ENCODE peak calls at places on chromosome 1, in five cellular contexts. P is GM12878, D is neuronal stem cell, A is H9, N is IMR-90. R is an unnamed sample.

GRCh38 chr1:59214764-59215208 is 82.1 kb upstream of the FGGY start:
- DNase-seq in A (no peak), D (no peak), P (no peak), N (peak; percentile 74), R (no peak)

GRCh38 chr1:25082216-25082899 is 149.9 kb downstream of the SYF2 start:
- DNase-seq in A (no peak), D (no peak), P (no peak), N (peak; percentile 39), R (no peak)

GRCh38 chr1:170893655-170894297 is 41.6 kb upstream of the MROH9 start:
- DNase-seq in D (no peak), P (no peak), N (no peak), A (no peak), R (peak; percentile 80)

GRCh38 chr1:23449306-23449705 is 24.8 kb upstream of the TCEA3 start:
- DNase-seq in P (no peak), A (no peak), D (no peak), N (no peak), R (no peak)

GRCh38 chr1:14138135-14138506 is 438.1 kb downstream of the PRDM2 start:
- DNase-seq in P (no peak), A (no peak), D (no peak), N (no peak), R (no peak)

GRCh38 chr1:152479792-152480595 is 30.6 kb upstream of the LCE5A start:
- DNase-seq in A (no peak), D (no peak), N (peak; percentile 10), P (no peak), R (no peak)

GRCh38 chr1:111990026-111990877 is 784 bp upstream of the KCND3 start:
- DNase-seq in P (no peak), A (peak; percentile 38), D (peak; percentile 15), N (no peak), R (no peak)

GRCh38 chr1:9960705-9961562 is 17.7 kb downstream of the NMNAT1 start:
- DNase-seq in D (no peak), N (no peak), A (peak; percentile 69), P (peak; percentile 27), R (no peak)

GRCh38 chr1:53658489-53659230 is 80.3 kb downstream of the GLIS1 start:
- DNase-seq in D (no peak), P (no peak), A (no peak), N (no peak), R (no peak)

GRCh38 chr1:7519861-7520408 is 251.2 kb upstream of the VAMP3 start:
- DNase-seq in D (no peak), A (no peak), P (no peak), N (no peak), R (no peak)

GRCh38 chr1:218473527-218473926 is 128.4 kb downstream of the TGFB2 start:
- DNase-seq in P (no peak), N (peak; percentile 73), D (no peak), A (no peak), R (peak; percentile 32)

GRCh38 chr1:215606564-215607168 is 39.6 kb downstream of the KCTD3 start:
- DNase-seq in N (peak; percentile 42), P (no peak), A (no peak), D (no peak), R (no peak)

GRCh38 chr1:6476483-6476882 is 10.5 kb upstream of the TNFRSF25 start:
- DNase-seq in N (no peak), D (no peak), P (no peak), A (no peak), R (no peak)

GRCh38 chr1:27869719-27870085 is 2.6 kb upstream of the THEMIS2 start:
- DNase-seq in N (no peak), P (no peak), A (no peak), D (no peak), R (no peak)

GRCh38 chr1:46735708-46736324 is 16.9 kb upstream of the EFCAB14 start:
- DNase-seq in A (peak; percentile 60), P (no peak), D (peak; percentile 75), N (peak; percentile 60), R (peak; percentile 2)

GRCh38 chr1:172040466-172040865 is 199.2 kb downstream of the DNM3 start:
- DNase-seq in P (no peak), N (peak; percentile 58), A (no peak), D (no peak), R (no peak)

GRCh38 chr1:162590686-162591085 is 29.2 kb downstream of the UAP1 start:
- DNase-seq in N (no peak), D (no peak), A (no peak), P (no peak), R (no peak)

GRCh38 chr1:150808851-150809250 is 791 bp upstream of the CTSK start:
- DNase-seq in P (no peak), N (no peak), A (no peak), D (no peak), R (no peak)

GRCh38 chr1:27235827-27236226 is 1.4 kb downstream of the WDTC1 start:
- DNase-seq in A (no peak), N (peak; percentile 20), P (no peak), D (no peak), R (no peak)

GRCh38 chr1:175154595-175155472 is 37.7 kb downstream of the KIAA0040 start:
- DNase-seq in P (no peak), N (peak; percentile 35), D (peak; percentile 58), A (peak; percentile 67), R (no peak)

GRCh38 chr1:39638965-39639332 is 494 bp downstream of the HEYL start:
- DNase-seq in N (no peak), A (no peak), D (no peak), P (no peak), R (no peak)

GRCh38 chr1:238485062-238485905 is 594.6 kb upstream of the ZP4 start:
- DNase-seq in N (peak; percentile 60), P (no peak), A (peak; percentile 67), D (no peak), R (peak; percentile 66)

GRCh38 chr1:74452035-74452434 is 60.4 kb downstream of the LRRC53 start:
- DNase-seq in D (no peak), N (no peak), A (no peak), P (no peak), R (no peak)

GRCh38 chr1:215567491-215568286 is 585 bp downstream of the KCTD3 start:
- DNase-seq in D (peak; percentile 58), N (peak; percentile 46), P (no peak), A (peak; percentile 54), R (no peak)

GRCh38 chr1:112511897-112512296 is 3.1 kb downstream of the WNT2B start:
- DNase-seq in A (no peak), N (no peak), D (no peak), P (no peak), R (no peak)

GRCh38 chr1:175360016-175360415 is 167.4 kb upstream of the KIAA0040 start:
- DNase-seq in A (no peak), P (no peak), D (no peak), N (no peak), R (no peak)

GRCh38 chr1:47431534-47431933 is 6.3 kb upstream of the FOXD2 start:
- DNase-seq in P (no peak), N (peak; percentile 87), A (peak; percentile 62), D (no peak), R (no peak)

GRCh38 chr1:245298781-245299180 is 144.0 kb downstream of the KIF26B start:
- DNase-seq in D (no peak), N (no peak), P (no peak), A (no peak), R (no peak)

GRCh38 chr1:59052194-59052593 is 244.7 kb upstream of the FGGY start:
- DNase-seq in P (no peak), A (no peak), D (no peak), N (no peak), R (no peak)

GRCh38 chr1:176206006-176206960 is 803 bp downstream of the COP1 start:
- DNase-seq in A (peak; percentile 70), N (peak; percentile 29), P (no peak), D (peak; percentile 48), R (no peak)

GRCh38 chr1:177646757-177647730 is 322.8 kb downstream of the SEC16B start:
- DNase-seq in P (peak; percentile 12), N (no peak), A (no peak), D (no peak), R (no peak)

GRCh38 chr1:212595787-212596714 is 12.5 kb upstream of the ATF3 start:
- DNase-seq in P (peak; percentile 90), N (peak; percentile 99), A (no peak), D (no peak), R (no peak)

GRCh38 chr1:75074719-75075395 is 59.3 kb upstream of the LHX8 start:
- DNase-seq in A (no peak), D (peak; percentile 6), N (no peak), P (no peak), R (no peak)

GRCh38 chr1:237071641-237072420 is 29.8 kb downstream of the RYR2 start:
- DNase-seq in A (no peak), P (no peak), N (no peak), D (no peak), R (no peak)

GRCh38 chr1:152034654-152035405 is 2.0 kb downstream of the S100A11 start:
- DNase-seq in A (peak; percentile 77), D (peak; percentile 56), P (peak; percentile 57), N (peak; percentile 59), R (no peak)

GRCh38 chr1:94980909-94981252 is 54.0 kb upstream of the CNN3 start:
- DNase-seq in P (no peak), N (no peak), D (no peak), A (no peak), R (no peak)
- H3K9ac ChIP-seq in P (no peak overlapping the region), N (no peak overlapping the region), D (no peak overlapping the region), A (no peak overlapping the region), R (no peak overlapping the region)

GRCh38 chr1:19882111-19883071 is at the start of gene OTUD3:
- DNase-seq in A (peak; percentile 97), D (peak; percentile 99), N (peak; percentile 97), P (peak; percentile 84), R (peak; percentile 95)
- H3K9ac ChIP-seq in A (peak within 1 kb of the TSS; percentile 83), D (peak within 1 kb of the TSS; percentile 96), N (peak within 1 kb of the TSS; percentile 85), P (peak within 1 kb of the TSS; percentile 76), R (peak within 1 kb of the TSS; percentile 98)

DNA sequence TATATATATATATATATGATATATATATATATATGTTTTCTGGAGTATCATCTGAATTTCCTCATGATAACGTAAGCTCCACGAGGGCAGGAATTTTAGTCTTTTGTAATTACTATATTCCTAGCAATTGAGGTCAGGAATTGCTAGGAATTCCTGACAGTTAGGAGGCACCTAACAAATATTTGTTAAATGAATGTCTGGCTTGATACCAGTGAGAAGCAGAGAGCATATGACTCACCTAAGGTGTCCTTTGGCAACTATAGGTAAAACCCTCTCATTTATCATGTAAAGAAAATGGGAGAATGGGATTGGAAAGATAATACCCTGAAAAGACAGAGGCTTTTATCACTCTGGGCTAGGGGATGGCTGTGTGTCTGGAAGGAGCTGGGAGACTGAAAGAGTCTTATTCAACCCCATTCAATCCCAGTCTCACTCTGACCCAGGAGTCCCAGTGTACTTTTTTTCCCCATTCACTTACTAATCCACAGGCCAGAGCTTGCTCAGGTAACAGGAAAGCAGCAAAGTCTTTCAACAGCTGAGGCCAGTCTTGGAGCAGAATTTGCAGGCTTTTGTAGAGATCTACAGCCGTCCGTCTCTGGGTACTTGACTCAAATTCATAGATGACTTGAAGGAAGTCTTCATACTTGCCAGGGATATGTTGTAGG is 71.2 kb downstream of the DAP3 start:
- DNase-seq in D (no peak), P (no peak), N (no peak), A (no peak), R (no peak)
- H3K9ac ChIP-seq in D (no peak overlapping the region), P (no peak overlapping the region), N (no peak overlapping the region), A (no peak overlapping the region), R (no peak overlapping the region)

DNA sequence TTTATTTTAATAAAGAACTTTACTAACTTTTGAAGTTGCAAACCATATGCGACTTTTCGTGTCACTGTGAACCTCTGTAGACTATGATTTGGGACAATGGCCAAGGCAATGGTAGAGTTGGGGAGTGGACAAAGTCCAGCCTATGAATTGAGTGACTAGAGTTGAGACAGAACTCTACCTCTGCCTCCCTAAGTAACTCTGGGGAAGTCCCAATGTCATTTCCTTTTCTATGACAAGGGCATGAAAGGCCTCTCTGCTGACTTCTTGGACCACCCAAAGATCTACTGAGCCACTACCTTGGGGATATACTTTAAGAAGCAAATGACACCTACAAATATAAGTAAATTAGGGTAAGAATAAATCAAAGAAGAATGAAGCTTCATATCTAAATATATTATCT is 19.3 kb downstream of the BEND5 start:
- DNase-seq in D (no peak), A (no peak), N (no peak), P (no peak), R (no peak)
- H3K9ac ChIP-seq in D (no peak overlapping the region), A (no peak overlapping the region), N (no peak overlapping the region), P (no peak overlapping the region), R (no peak overlapping the region)